ENCODE peak calls at places on chromosomes 6 and 20, in six cellular contexts. One of them, this sample, is unnamed.

GRCh38 chr20:14826926-14827325 is 489.5 kb upstream of the FLRT3 start:
- DNase-seq in GM06990: no peak
- DNase-seq in right atrium auricular region: no peak
- DNase-seq in fibroblast of lung: no peak
- DNase-seq in upper lobe of right lung: no peak
- DNase-seq in colonic mucosa: no peak
- DNase-seq in this sample: no peak

GRCh38 chr6:17159240-17159639 is 57.4 kb downstream of the STMND1 start:
- DNase-seq in right atrium auricular region: no peak
- DNase-seq in fibroblast of lung: no peak
- DNase-seq in colonic mucosa: peak; percentile 61
- DNase-seq in GM06990: no peak
- DNase-seq in upper lobe of right lung: no peak
- DNase-seq in this sample: no peak

GRCh38 chr6:131258010-131258652 is 122.9 kb downstream of the AKAP7 start:
- DNase-seq in right atrium auricular region: no peak
- DNase-seq in colonic mucosa: no peak
- DNase-seq in fibroblast of lung: no peak
- DNase-seq in upper lobe of right lung: no peak
- DNase-seq in GM06990: no peak
- DNase-seq in this sample: no peak

GRCh38 chr6:93447874-93448273 is 28.5 kb upstream of the EPHA7 start:
- DNase-seq in colonic mucosa: no peak
- DNase-seq in right atrium auricular region: no peak
- DNase-seq in GM06990: no peak
- DNase-seq in fibroblast of lung: no peak
- DNase-seq in upper lobe of right lung: no peak
- DNase-seq in this sample: no peak

GRCh38 chr6:15946701-15947390 is 182.0 kb upstream of the MYLIP start:
- DNase-seq in colonic mucosa: no peak
- DNase-seq in upper lobe of right lung: no peak
- DNase-seq in GM06990: no peak
- DNase-seq in right atrium auricular region: no peak
- DNase-seq in fibroblast of lung: no peak
- DNase-seq in this sample: no peak

GRCh38 chr6:131065112-131065823 is 2.2 kb upstream of the EPB41L2 start:
- DNase-seq in GM06990: no peak
- DNase-seq in right atrium auricular region: no peak
- DNase-seq in upper lobe of right lung: no peak
- DNase-seq in colonic mucosa: peak; percentile 65
- DNase-seq in fibroblast of lung: no peak
- DNase-seq in this sample: no peak

GRCh38 chr6:16496982-16497823 is 258.8 kb downstream of the GMPR start:
- DNase-seq in right atrium auricular region: no peak
- DNase-seq in GM06990: no peak
- DNase-seq in colonic mucosa: no peak
- DNase-seq in upper lobe of right lung: no peak
- DNase-seq in fibroblast of lung: peak; percentile 74
- DNase-seq in this sample: no peak

GRCh38 chr6:23633986-23634385 is 492.0 kb upstream of the NRSN1 start:
- DNase-seq in right atrium auricular region: no peak
- DNase-seq in colonic mucosa: no peak
- DNase-seq in GM06990: no peak
- DNase-seq in upper lobe of right lung: no peak
- DNase-seq in fibroblast of lung: no peak
- DNase-seq in this sample: no peak

GRCh38 chr20:63854069-63854765 is 7.1 kb upstream of the ABHD16B start:
- DNase-seq in GM06990: peak; percentile 62
- DNase-seq in colonic mucosa: peak; percentile 23
- DNase-seq in upper lobe of right lung: no peak
- DNase-seq in fibroblast of lung: peak; percentile 37
- DNase-seq in right atrium auricular region: no peak
- DNase-seq in this sample: no peak

GRCh38 chr6:88166493-88166900 is 350 bp upstream of the CNR1 start:
- DNase-seq in upper lobe of right lung: peak; percentile 79
- DNase-seq in right atrium auricular region: no peak
- DNase-seq in fibroblast of lung: no peak
- DNase-seq in colonic mucosa: peak; percentile 24
- DNase-seq in GM06990: peak; percentile 77
- DNase-seq in this sample: no peak

GRCh38 chr6:155517282-155517681 is 61.6 kb upstream of the NOX3 start:
- DNase-seq in colonic mucosa: peak; percentile 21
- DNase-seq in right atrium auricular region: no peak
- DNase-seq in fibroblast of lung: no peak
- DNase-seq in upper lobe of right lung: no peak
- DNase-seq in GM06990: no peak
- DNase-seq in this sample: no peak

GRCh38 chr6:159817951-159818739 is 18.1 kb downstream of the PNLDC1 start:
- DNase-seq in upper lobe of right lung: no peak
- DNase-seq in colonic mucosa: no peak
- DNase-seq in right atrium auricular region: no peak
- DNase-seq in GM06990: no peak
- DNase-seq in fibroblast of lung: no peak
- DNase-seq in this sample: no peak

GRCh38 chr20:57392130-57392445 is 892 bp downstream of the RBM38 start:
- DNase-seq in GM06990: no peak
- DNase-seq in right atrium auricular region: no peak
- DNase-seq in upper lobe of right lung: no peak
- DNase-seq in colonic mucosa: no peak
- DNase-seq in fibroblast of lung: no peak
- DNase-seq in this sample: no peak

GRCh38 chr6:63764318-63764916 is 128.8 kb downstream of the PHF3 start:
- DNase-seq in fibroblast of lung: peak; percentile 18
- DNase-seq in right atrium auricular region: no peak
- DNase-seq in GM06990: peak; percentile 16
- DNase-seq in colonic mucosa: no peak
- DNase-seq in upper lobe of right lung: no peak
- DNase-seq in this sample: no peak

GRCh38 chr6:117264487-117265424 is 602 bp upstream of the VGLL2 start:
- DNase-seq in GM06990: peak; percentile 17
- DNase-seq in right atrium auricular region: no peak
- DNase-seq in upper lobe of right lung: no peak
- DNase-seq in colonic mucosa: no peak
- DNase-seq in fibroblast of lung: peak; percentile 12
- DNase-seq in this sample: no peak

GRCh38 chr6:21953831-21954801 is 342.7 kb downstream of the PRL start:
- DNase-seq in GM06990: no peak
- DNase-seq in fibroblast of lung: peak; percentile 85
- DNase-seq in right atrium auricular region: no peak
- DNase-seq in colonic mucosa: peak; percentile 60
- DNase-seq in upper lobe of right lung: no peak
- DNase-seq in this sample: no peak

GRCh38 chr20:46592580-46593362 is 42.3 kb upstream of the OCSTAMP start:
- DNase-seq in GM06990: no peak
- DNase-seq in right atrium auricular region: no peak
- DNase-seq in fibroblast of lung: no peak
- DNase-seq in upper lobe of right lung: no peak
- DNase-seq in colonic mucosa: no peak
- DNase-seq in this sample: no peak

GRCh38 chr6:16544006-16544405 is 217.3 kb downstream of the ATXN1 start:
- DNase-seq in right atrium auricular region: peak; percentile 77
- DNase-seq in GM06990: no peak
- DNase-seq in upper lobe of right lung: no peak
- DNase-seq in colonic mucosa: no peak
- DNase-seq in fibroblast of lung: peak; percentile 39
- DNase-seq in this sample: no peak

GRCh38 chr6:38572186-38572813 is 67.4 kb downstream of the BTBD9 start:
- DNase-seq in upper lobe of right lung: no peak
- DNase-seq in colonic mucosa: no peak
- DNase-seq in right atrium auricular region: no peak
- DNase-seq in fibroblast of lung: no peak
- DNase-seq in GM06990: peak; percentile 41
- DNase-seq in this sample: no peak

GRCh38 chr6:145814035-145814500 is 527 bp downstream of the FBXO30 start:
- DNase-seq in fibroblast of lung: peak; percentile 48
- DNase-seq in GM06990: no peak
- DNase-seq in upper lobe of right lung: no peak
- DNase-seq in colonic mucosa: peak; percentile 39
- DNase-seq in right atrium auricular region: no peak
- DNase-seq in this sample: no peak

GRCh38 chr6:21277601-21278043 is 315.9 kb upstream of the SOX4 start:
- DNase-seq in upper lobe of right lung: no peak
- DNase-seq in GM06990: no peak
- DNase-seq in right atrium auricular region: no peak
- DNase-seq in fibroblast of lung: peak; percentile 66
- DNase-seq in colonic mucosa: no peak
- DNase-seq in this sample: no peak

GRCh38 chr6:122806290-122806689 is 17.2 kb downstream of the SMPDL3A start:
- DNase-seq in GM06990: no peak
- DNase-seq in fibroblast of lung: no peak
- DNase-seq in upper lobe of right lung: no peak
- DNase-seq in colonic mucosa: no peak
- DNase-seq in right atrium auricular region: no peak
- DNase-seq in this sample: no peak

GRCh38 chr20:19275630-19276071 is 63.2 kb downstream of the SLC24A3 start:
- DNase-seq in GM06990: no peak
- DNase-seq in colonic mucosa: peak; percentile 79
- DNase-seq in upper lobe of right lung: peak; percentile 70
- DNase-seq in fibroblast of lung: no peak
- DNase-seq in right atrium auricular region: peak; percentile 74
- DNase-seq in this sample: no peak

GRCh38 chr6:121236984-121237383 is 97.3 kb downstream of the TBC1D32 start:
- DNase-seq in fibroblast of lung: no peak
- DNase-seq in colonic mucosa: no peak
- DNase-seq in GM06990: no peak
- DNase-seq in upper lobe of right lung: no peak
- DNase-seq in right atrium auricular region: no peak
- DNase-seq in this sample: no peak
- TF ChIP-seq CTCF in fibroblast of lung: no peak
- TF ChIP-seq CTCF in colonic mucosa: no peak
- TF ChIP-seq CTCF in GM06990: no peak
- TF ChIP-seq CTCF in upper lobe of right lung: no peak
- TF ChIP-seq CTCF in right atrium auricular region: no peak
- TF ChIP-seq CTCF in this sample: no peak

GRCh38 chr6:163459536-163459935 is 45.0 kb downstream of the QKI start:
- DNase-seq in upper lobe of right lung: no peak
- DNase-seq in GM06990: no peak
- DNase-seq in colonic mucosa: no peak
- DNase-seq in fibroblast of lung: peak; percentile 76
- DNase-seq in right atrium auricular region: no peak
- DNase-seq in this sample: no peak

GRCh38 chr6:163455553-163455952 is 41.0 kb downstream of the QKI start:
- DNase-seq in colonic mucosa: no peak
- DNase-seq in upper lobe of right lung: no peak
- DNase-seq in right atrium auricular region: no peak
- DNase-seq in GM06990: no peak
- DNase-seq in fibroblast of lung: peak; percentile 77
- DNase-seq in this sample: no peak

GRCh38 chr6:163460307-163460782 is 45.8 kb downstream of the QKI start:
- DNase-seq in right atrium auricular region: no peak
- DNase-seq in fibroblast of lung: peak; percentile 72
- DNase-seq in upper lobe of right lung: no peak
- DNase-seq in GM06990: no peak
- DNase-seq in colonic mucosa: no peak
- DNase-seq in this sample: no peak

GRCh38 chr6:163459007-163459406 is 44.5 kb downstream of the QKI start:
- DNase-seq in fibroblast of lung: peak; percentile 48
- DNase-seq in colonic mucosa: no peak
- DNase-seq in right atrium auricular region: no peak
- DNase-seq in upper lobe of right lung: no peak
- DNase-seq in GM06990: no peak
- DNase-seq in this sample: no peak

DNA sequence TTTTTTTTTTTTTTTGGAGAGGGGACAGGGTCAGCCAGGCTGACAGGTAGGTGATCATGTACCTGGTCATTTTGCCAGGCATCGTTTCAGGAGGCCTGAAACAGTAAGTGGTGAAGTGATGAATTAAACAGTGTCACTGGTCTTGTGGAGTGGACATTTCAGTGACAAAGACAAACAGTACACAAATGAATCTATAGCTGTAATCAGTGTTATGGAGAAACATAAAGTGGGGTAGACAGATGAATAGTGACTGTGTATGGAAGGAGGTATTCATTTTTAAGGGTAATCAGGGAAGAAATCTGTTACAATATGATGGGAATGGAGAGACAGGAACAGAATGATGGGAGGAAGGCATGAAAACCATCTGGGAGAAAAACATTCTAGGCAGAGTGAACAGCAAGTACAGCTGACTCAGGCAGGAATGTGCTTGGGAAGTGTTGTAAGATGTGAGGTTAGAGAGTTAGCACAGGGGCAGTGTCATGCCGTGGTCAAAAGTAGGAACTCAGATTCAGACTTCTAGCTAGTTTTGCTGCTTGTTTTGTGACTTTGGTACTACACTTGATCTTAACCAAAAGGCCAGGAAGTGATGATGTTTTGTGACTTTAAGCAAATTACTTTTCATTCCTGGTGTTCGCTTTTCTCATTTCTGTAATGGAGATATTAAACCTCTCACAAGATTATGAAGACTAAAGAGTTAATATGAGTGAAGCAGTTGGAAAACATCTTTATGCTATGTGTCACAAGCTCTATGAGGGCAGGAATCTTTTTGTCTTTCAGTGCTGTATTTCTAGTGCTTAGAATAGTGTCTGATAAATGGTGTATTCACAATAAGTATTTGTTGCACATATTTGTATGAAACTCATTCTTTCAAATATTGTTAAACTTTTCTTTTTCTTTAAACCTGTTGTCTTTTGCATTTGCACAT is 43.4 kb downstream of the QKI start:
- DNase-seq in GM06990: no peak
- DNase-seq in colonic mucosa: no peak
- DNase-seq in fibroblast of lung: peak; percentile 97
- DNase-seq in right atrium auricular region: no peak
- DNase-seq in upper lobe of right lung: no peak
- DNase-seq in this sample: peak; percentile 85
- H3K4me3 ChIP-seq in GM06990: no peak overlapping the region
- H3K4me3 ChIP-seq in colonic mucosa: no peak overlapping the region
- H3K4me3 ChIP-seq in fibroblast of lung: no peak overlapping the region
- H3K4me3 ChIP-seq in right atrium auricular region: no peak overlapping the region
- H3K4me3 ChIP-seq in upper lobe of right lung: no peak overlapping the region
- H3K4me3 ChIP-seq in this sample: no peak overlapping the region

DNA sequence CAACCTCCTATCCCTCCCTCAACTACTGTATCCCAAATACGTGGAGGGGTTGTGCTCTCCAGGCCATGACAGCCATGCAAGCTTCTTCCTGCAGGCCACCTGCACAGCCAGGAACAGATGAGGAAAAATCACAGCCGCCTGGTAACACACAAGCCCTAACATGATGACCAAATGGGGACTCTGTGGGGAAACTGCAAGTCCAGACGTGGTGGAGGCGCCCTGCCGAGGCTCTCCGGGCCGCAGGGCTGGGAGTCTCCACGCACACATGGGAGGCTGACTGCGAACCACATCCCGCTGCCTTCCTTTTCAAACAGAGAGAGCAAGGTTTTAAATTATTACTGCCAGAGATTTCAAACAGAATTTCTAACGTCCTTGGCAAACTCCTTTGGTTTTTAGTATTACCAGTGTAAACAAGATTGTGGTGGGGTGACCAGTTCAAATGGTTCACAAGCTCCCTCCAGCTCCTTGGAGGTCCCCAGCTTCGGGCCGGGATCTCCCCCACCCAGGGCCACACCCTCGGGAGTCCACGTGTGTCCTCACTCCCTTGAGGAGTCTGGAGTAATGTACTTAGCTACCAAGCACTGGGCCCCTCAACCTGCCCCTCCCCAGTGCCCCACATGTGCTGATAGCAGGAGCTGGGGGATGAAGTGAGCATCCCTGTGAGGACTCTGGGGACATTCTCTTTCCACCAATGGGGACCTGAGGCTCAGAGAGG is 252.8 kb downstream of the TAF4 start:
- DNase-seq in GM06990: no peak
- DNase-seq in right atrium auricular region: no peak
- DNase-seq in colonic mucosa: no peak
- DNase-seq in fibroblast of lung: no peak
- DNase-seq in upper lobe of right lung: no peak
- DNase-seq in this sample: no peak
- TF ChIP-seq CTCF in GM06990: no peak
- TF ChIP-seq CTCF in right atrium auricular region: no peak
- TF ChIP-seq CTCF in colonic mucosa: no peak
- TF ChIP-seq CTCF in fibroblast of lung: no peak
- TF ChIP-seq CTCF in upper lobe of right lung: no peak
- TF ChIP-seq CTCF in this sample: no peak

GRCh38 chr20:59026904-59027745 is 5.0 kb downstream of the ATP5F1E start:
- DNase-seq in GM06990: no peak
- DNase-seq in colonic mucosa: no peak
- DNase-seq in fibroblast of lung: no peak
- DNase-seq in right atrium auricular region: no peak
- DNase-seq in upper lobe of right lung: no peak
- DNase-seq in this sample: no peak
- H3K4me3 ChIP-seq in GM06990: no peak overlapping the region
- H3K4me3 ChIP-seq in colonic mucosa: no peak overlapping the region
- H3K4me3 ChIP-seq in fibroblast of lung: no peak overlapping the region
- H3K4me3 ChIP-seq in right atrium auricular region: no peak overlapping the region
- H3K4me3 ChIP-seq in upper lobe of right lung: no peak overlapping the region
- H3K4me3 ChIP-seq in this sample: peak overlapping the region; percentile 7

This sample was measured in AG04449.